ENCODE peak calls at places on chromosomes 7 and 10, in eight cellular contexts. T is right cardiac atrium; M is stimulated activated naive CD8-positive, alpha-beta T cell treated with anti-CD3 and anti-CD28 coated beads, Interleukin-15, amount 100 ng/mL, for 72 hours; F is GM12878; Y is activated naive CD8-positive, alpha-beta T cell treated with anti-CD3 and anti-CD28 coated beads, Interleukin-2, amount 50 U/mL, for 24 hours; A is left cardiac atrium; C is psoas muscle; E is activated CD8-positive, alpha-beta memory T cell treated with anti-CD3 and anti-CD28 coated beads, Interleukin-2, amount 10 ng/mL, durations not matched to agents 7 days and 5 days. X is an unnamed sample.

GRCh38 chr10:77829356-77829755 is 97.2 kb downstream of the DLG5 start:
- ATAC-seq in C (no peak), F (no peak), M (no peak), A (no peak), T (no peak), Y (no peak), E (no peak), X (no peak)

GRCh38 chr10:88896336-88897018 is 16.4 kb downstream of the STAMBPL1 start:
- ATAC-seq in M (peak; percentile 33), C (no peak), E (no peak), T (peak; percentile 60), A (peak; percentile 25), F (no peak), Y (no peak), X (no peak)

GRCh38 chr7:101533103-101533465 is 96.0 kb downstream of the MYL10 start:
- ATAC-seq in C (no peak), E (no peak), Y (no peak), F (no peak), A (no peak), T (no peak), M (no peak), X (no peak)

GRCh38 chr10:22620140-22620857 is 94.1 kb downstream of the PIP4K2A start:
- ATAC-seq in F (peak; percentile 13), C (no peak), Y (peak; percentile 29), A (peak; percentile 83), T (peak; percentile 93), M (no peak), E (no peak), X (no peak)

GRCh38 chr10:24849051-24849450 is 103.4 kb downstream of the PRTFDC1 start:
- ATAC-seq in T (peak; percentile 29), A (no peak), F (no peak), C (no peak), E (no peak), Y (no peak), M (no peak), X (no peak)

GRCh38 chr10:51766423-51767145 is 67.2 kb upstream of the CSTF2T start:
- ATAC-seq in T (no peak), C (no peak), Y (no peak), A (no peak), E (no peak), M (no peak), F (no peak), X (no peak)

GRCh38 chr7:81267508-81267907 is 348.7 kb upstream of the SEMA3C start:
- ATAC-seq in Y (no peak), C (no peak), E (no peak), F (no peak), T (no peak), A (no peak), M (no peak), X (no peak)

GRCh38 chr7:98559958-98560357 is 57.1 kb upstream of the NPTX2 start:
- ATAC-seq in T (no peak), C (no peak), Y (no peak), E (no peak), A (no peak), M (no peak), F (no peak), X (no peak)

GRCh38 chr10:58064714-58065528 is 202.8 kb downstream of the IPMK start:
- ATAC-seq in Y (no peak), C (no peak), M (no peak), E (no peak), F (peak; percentile 38), T (no peak), A (no peak), X (no peak)

GRCh38 chr10:96664563-96664962 is 55.8 kb downstream of the PIK3AP1 start:
- ATAC-seq in M (peak; percentile 87), T (no peak), C (no peak), Y (peak; percentile 40), A (no peak), F (peak; percentile 58), E (peak; percentile 92), X (peak; percentile 76)

GRCh38 chr7:88318196-88318595 is 11.5 kb upstream of the STEAP4 start:
- ATAC-seq in E (no peak), Y (no peak), M (no peak), F (no peak), A (no peak), C (no peak), T (no peak), X (no peak)

GRCh38 chr10:4127518-4128315 is 342.7 kb upstream of the KLF6 start:
- ATAC-seq in C (peak; percentile 47), A (peak; percentile 50), T (peak; percentile 75), E (peak; percentile 17), M (no peak), Y (no peak), F (peak; percentile 66), X (peak; percentile 89)

GRCh38 chr10:99659868-99660366 is 608 bp downstream of the ENTPD7 start:
- ATAC-seq in M (no peak), F (no peak), A (no peak), Y (no peak), T (peak; percentile 2), C (no peak), E (no peak), X (no peak)

GRCh38 chr7:135729230-135729629 is 1.2 kb upstream of the SLC13A4 start:
- ATAC-seq in C (no peak), Y (no peak), T (no peak), E (no peak), F (no peak), A (no peak), M (no peak), X (no peak)

GRCh38 chr10:33129987-33130386 is 172.0 kb upstream of the ITGB1 start:
- ATAC-seq in M (no peak), A (no peak), T (no peak), C (no peak), Y (no peak), F (no peak), E (no peak), X (no peak)

GRCh38 chr7:54944179-54944578 is 74.6 kb upstream of the EGFR start:
- ATAC-seq in A (no peak), Y (no peak), T (no peak), F (no peak), M (no peak), E (no peak), C (no peak), X (no peak)

GRCh38 chr10:103758294-103758681 is 97.1 kb downstream of the SH3PXD2A start:
- ATAC-seq in T (no peak), M (peak; percentile 24), C (peak; percentile 60), A (no peak), E (peak; percentile 3), Y (peak; percentile 33), F (no peak), X (no peak)

GRCh38 chr7:151615784-151616183 is 96.1 kb upstream of the RHEB start:
- ATAC-seq in E (no peak), F (no peak), C (no peak), A (peak; percentile 25), T (no peak), M (no peak), Y (no peak), X (no peak)

GRCh38 chr7:157522189-157522588 is 185.4 kb downstream of the DNAJB6 start:
- ATAC-seq in Y (no peak), T (no peak), M (no peak), A (no peak), E (no peak), F (no peak), C (no peak), X (no peak)

GRCh38 chr7:6419310-6419773 is 28.4 kb downstream of the DAGLB start:
- ATAC-seq in A (peak; percentile 66), M (no peak), C (peak; percentile 91), F (no peak), T (peak; percentile 52), E (no peak), Y (no peak), X (no peak)

X was measured in stimulated activated memory B cell treated with anti-CD40 and anti-IgM and Interleukin-4, amounts not matched to agents 10 μg/mL and 1 μg/mL and 100 μg/mL, for 72 hours.